ENCODE peak calls at places on chromosomes 6 and 20, in four cellular contexts. L is fibroblast of lung, U is AG09319, M is pancreas. Y is an unnamed sample.

GRCh38 chr6:4322846-4323309 is 187.5 kb upstream of the ECI2 start:
- DNase-seq in L (no peak), U (no peak), M (no peak), Y (no peak)

GRCh38 chr20:46563848-46564197 is 13.4 kb upstream of the OCSTAMP start:
- DNase-seq in L (no peak), U (no peak), M (no peak), Y (no peak)

GRCh38 chr20:31608256-31608980 is 3.3 kb downstream of the ID1 start:
- DNase-seq in L (peak; percentile 80), U (no peak), M (peak; percentile 86), Y (no peak)

GRCh38 chr20:16752901-16753300 is 4.7 kb downstream of the OTOR start:
- DNase-seq in L (no peak), U (no peak), M (no peak), Y (no peak)

GRCh38 chr20:11698124-11698523 is 219.6 kb upstream of the BTBD3 start:
- DNase-seq in L (no peak), U (no peak), M (no peak), Y (no peak)

GRCh38 chr20:22411568-22412450 is 172.6 kb downstream of the FOXA2 start:
- DNase-seq in L (peak; percentile 89), U (peak; percentile 59), M (no peak), Y (peak; percentile 37)

GRCh38 chr6:169853196-169854082 is 102.0 kb downstream of the ERMARD start:
- DNase-seq in L (no peak), U (no peak), M (no peak), Y (no peak)

GRCh38 chr6:44869321-44869897 is 458.7 kb upstream of the RUNX2 start:
- DNase-seq in L (peak; percentile 14), U (no peak), M (no peak), Y (no peak)

GRCh38 chr6:33279971-33280511 is 3.1 kb downstream of the B3GALT4 start:
- DNase-seq in L (peak; percentile 45), U (no peak), M (no peak), Y (no peak)

GRCh38 chr6:16324622-16325225 is 86.3 kb downstream of the GMPR start:
- DNase-seq in L (peak; percentile 59), U (no peak), M (no peak), Y (no peak)

GRCh38 chr6:25961619-25962367 is 809 bp upstream of the TRIM38 start:
- DNase-seq in L (no peak), U (no peak), M (no peak), Y (no peak)

GRCh38 chr6:72283571-72283970 is 338.3 kb upstream of the KCNQ5 start:
- DNase-seq in L (peak; percentile 3), U (no peak), M (no peak), Y (no peak)

GRCh38 chr6:12608016-12608860 is 108.3 kb upstream of the PHACTR1 start:
- DNase-seq in L (peak; percentile 67), U (no peak), M (no peak), Y (no peak)

GRCh38 chr6:134472046-134472445 is 154.1 kb upstream of the SGK1 start:
- DNase-seq in L (no peak), U (no peak), M (no peak), Y (no peak)

GRCh38 chr6:148144917-148145521 is 197.6 kb upstream of the SASH1 start:
- DNase-seq in L (peak; percentile 61), U (peak; percentile 14), M (peak; percentile 75), Y (peak; percentile 21)

GRCh38 chr6:54970337-54970736 is 123.8 kb downstream of the FAM83B start:
- DNase-seq in L (no peak), U (no peak), M (no peak), Y (no peak)

GRCh38 chr6:37160922-37161778 is 8.8 kb upstream of the PIM1 start:
- DNase-seq in L (peak; percentile 86), U (no peak), M (no peak), Y (peak; percentile 80)

GRCh38 chr6:15893556-15894253 is 230.9 kb upstream of the DTNBP1 start:
- DNase-seq in L (no peak), U (no peak), M (no peak), Y (no peak)

GRCh38 chr6:31837612-31838553 is 10.3 kb downstream of the HSPA1B start:
- DNase-seq in L (no peak), U (no peak), M (no peak), Y (no peak)

GRCh38 chr20:21102252-21102609 is 3.9 kb downstream of the LINC00237 start:
- DNase-seq in L (no peak), U (no peak), M (no peak), Y (no peak)

GRCh38 chr6:36735110-36735971 is 37.7 kb downstream of the RAB44 start:
- DNase-seq in L (peak; percentile 76), U (peak; percentile 80), M (peak; percentile 58), Y (peak; percentile 91)

GRCh38 chr6:147808631-147809030 is 300.1 kb downstream of the SAMD5 start:
- DNase-seq in L (no peak), U (no peak), M (no peak), Y (no peak)

GRCh38 chr6:89022747-89023289 is 57.7 kb upstream of the PNRC1 start:
- DNase-seq in L (peak; percentile 81), U (peak; percentile 2), M (no peak), Y (peak; percentile 25)

GRCh38 chr6:169046483-169047192 is 207.0 kb downstream of the THBS2 start:
- DNase-seq in L (peak; percentile 55), U (no peak), M (no peak), Y (peak; percentile 70)

GRCh38 chr6:37134622-37135191 is 35.2 kb upstream of the PIM1 start:
- DNase-seq in L (peak; percentile 98), U (peak; percentile 87), M (no peak), Y (peak; percentile 94)

GRCh38 chr6:167755461-167755860 is 71.2 kb upstream of the AFDN start:
- DNase-seq in L (no peak), U (no peak), M (no peak), Y (no peak)

GRCh38 chr6:107114872-107115694 is at the start of gene BEND3:
- DNase-seq in L (no peak), U (no peak), M (peak; percentile 74), Y (no peak)

GRCh38 chr20:61822396-61822795 is 243.3 kb downstream of the TAF4 start:
- DNase-seq in L (no peak), U (no peak), M (peak; percentile 25), Y (no peak)
- TF ChIP-seq CTCF in L (no peak), U (no peak), M (no peak), Y (no peak)

GRCh38 chr20:34824026-34824860 is 1.2 kb downstream of the NCOA6 start:
- DNase-seq in L (peak; percentile 45), U (no peak), M (peak; percentile 80), Y (no peak)

GRCh38 chr20:34825530-34826362 is at the start of gene NCOA6:
- DNase-seq in L (peak; percentile 73), U (peak; percentile 52), M (peak; percentile 95), Y (peak; percentile 28)

GRCh38 chr20:34824861-34825529 is 456 bp downstream of the NCOA6 start:
- DNase-seq in L (peak; percentile 40), U (no peak), M (peak; percentile 86), Y (no peak)

GRCh38 chr20:34834459-34834893 is 9.0 kb upstream of the NCOA6 start:
- DNase-seq in L (peak; percentile 24), U (no peak), M (no peak), Y (no peak)

GRCh38 chr20:34829191-34829590 is 3.7 kb upstream of the NCOA6 start:
- DNase-seq in L (no peak), U (no peak), M (no peak), Y (no peak)
- TF ChIP-seq CTCF in L (no peak), U (no peak), M (no peak), Y (no peak)

DNA sequence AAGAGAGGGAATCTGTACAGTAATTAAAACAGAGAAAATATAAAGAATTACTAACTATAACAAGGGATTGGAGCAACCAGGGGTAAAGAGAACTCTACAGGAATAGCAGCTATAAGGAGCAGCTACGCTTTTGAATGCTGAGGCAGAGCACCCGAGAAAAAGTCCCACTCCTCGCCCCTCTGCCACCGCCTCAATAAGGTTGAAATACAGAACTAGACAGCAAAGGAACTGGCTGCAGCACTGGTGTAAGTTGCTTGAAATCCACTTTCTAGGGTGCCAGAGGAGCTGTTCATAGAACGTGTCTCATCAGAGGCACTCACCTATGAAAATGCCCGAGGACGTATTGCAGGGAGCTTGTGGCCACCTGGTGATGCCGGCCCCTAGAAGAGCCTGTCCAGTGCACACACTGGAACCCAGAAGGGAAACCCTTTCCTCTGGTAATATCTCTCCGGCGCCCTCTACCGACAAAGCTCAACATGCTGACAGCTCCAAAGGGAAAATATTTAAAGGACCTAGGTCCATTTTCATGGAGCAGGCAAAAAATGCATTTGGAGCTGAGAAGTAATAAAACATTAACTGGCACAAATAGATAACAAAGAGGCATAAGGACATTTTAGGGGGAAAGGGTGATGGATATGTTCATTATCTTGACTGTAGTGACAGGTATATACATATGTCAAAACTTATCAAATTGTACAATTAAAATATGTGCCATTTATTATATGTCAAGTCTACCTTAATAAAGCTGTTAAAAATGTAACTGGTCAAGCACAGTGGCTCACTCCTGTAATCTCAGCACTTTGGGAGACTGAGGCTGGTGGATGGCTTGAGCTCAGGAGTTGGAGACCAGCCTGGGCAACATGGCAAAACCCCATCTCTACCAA is 137.4 kb upstream of the HDAC2 start:
- DNase-seq in L (peak; percentile 52), U (peak; percentile 45), M (peak; percentile 28), Y (peak; percentile 31)
- TF ChIP-seq CTCF in L (peak; percentile 85), U (peak; percentile 88), M (peak; percentile 16), Y (peak; percentile 85)

GRCh38 chr6:52575490-52575868 is 1.4 kb downstream of the TRAM2 start:
- DNase-seq in L (peak; percentile 36), U (no peak), M (no peak), Y (no peak)

GRCh38 chr6:52577778-52578473 is 1.1 kb upstream of the TRAM2 start:
- DNase-seq in L (no peak), U (no peak), M (no peak), Y (no peak)

GRCh38 chr6:52576054-52576391 is 837 bp downstream of the TRAM2 start:
- DNase-seq in L (no peak), U (no peak), M (no peak), Y (no peak)

GRCh38 chr6:52576392-52577021 is 353 bp downstream of the TRAM2 start:
- DNase-seq in L (peak; percentile 82), U (no peak), M (peak; percentile 83), Y (no peak)

GRCh38 chr6:52577022-52577777 is at the start of gene TRAM2:
- DNase-seq in L (peak; percentile 79), U (peak; percentile 65), M (peak; percentile 88), Y (no peak)
- TF ChIP-seq CTCF in L (peak; percentile 5), U (no peak), M (no peak), Y (no peak)

DNA sequence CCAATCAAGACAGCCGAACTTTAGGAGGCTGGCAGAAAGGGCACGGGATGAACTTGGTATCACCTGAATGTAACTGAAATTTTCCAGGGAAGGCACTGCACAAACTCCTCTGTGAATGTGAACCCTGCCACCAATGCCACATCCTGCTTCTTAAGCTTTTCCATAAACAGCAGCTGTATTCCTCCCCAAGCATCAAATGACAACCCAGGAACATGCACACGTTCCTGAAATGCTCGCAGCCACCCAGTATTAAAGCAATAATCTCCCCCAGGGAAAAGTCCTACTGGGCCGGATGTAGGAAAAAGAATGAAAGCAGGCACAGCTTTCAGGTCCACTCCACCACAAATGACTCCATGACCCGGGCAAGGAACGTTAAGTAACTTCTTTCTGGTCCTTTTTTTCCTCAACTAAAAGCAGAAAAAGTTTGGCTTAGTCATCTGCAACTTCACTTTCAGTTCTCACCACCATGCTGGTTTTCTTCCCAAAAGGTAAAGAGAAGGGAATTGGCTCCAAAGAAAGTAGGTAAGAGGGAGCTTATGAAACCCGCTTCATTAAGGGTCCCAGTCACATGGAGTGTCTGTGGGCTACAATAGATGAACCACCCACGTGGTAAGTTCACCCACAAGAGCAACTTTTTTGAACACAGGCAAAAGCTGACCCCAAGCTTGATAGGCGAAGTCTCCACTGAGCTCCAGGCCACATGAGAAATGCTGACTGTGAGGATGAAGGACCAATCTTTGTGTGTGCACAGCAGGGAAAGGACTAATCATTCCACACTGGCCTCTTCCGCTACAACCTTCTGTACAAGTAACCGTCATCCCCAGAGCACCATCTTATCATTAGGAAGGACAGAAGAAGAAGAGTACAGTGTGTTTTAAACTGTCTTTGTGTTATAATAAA is 90.1 kb downstream of the HIVEP2 start:
- DNase-seq in L (no peak), U (no peak), M (no peak), Y (no peak)
- TF ChIP-seq CTCF in L (no peak), U (no peak), M (no peak), Y (no peak)

Y was measured in AG09309.